ENCODE peak calls at places on chromosomes 4 and X, in nine cellular contexts. P is lower leg skin, Z is GM12878, I is cardiac fibroblast, J is AG09309, Y is NB4, E is foreskin fibroblast, V is uterus, R is A549. X is an unnamed sample.
A peak's percentile ranks its signal among the peaks of the same experiment; 100 is the strongest.

GRCh38 chr4:39729557-39729956 is 31.6 kb downstream of the UBE2K start:
- DNase-seq in P (no peak), Z (no peak), I (peak; percentile 50), J (no peak), Y (no peak), E (peak; percentile 52), V (no peak), R (no peak), X (peak; percentile 60)

GRCh38 chr4:118276551-118276950 is 76.3 kb downstream of the PRSS12 start:
- DNase-seq in P (no peak), Z (no peak), I (no peak), J (no peak), Y (no peak), E (no peak), V (no peak), R (no peak), X (no peak)

GRCh38 chrX:13094780-13095425 is 50.5 kb upstream of the FAM9C start:
- DNase-seq in P (no peak), Z (no peak), I (peak; percentile 66), J (no peak), Y (no peak), E (no peak), V (no peak), R (no peak), X (peak; percentile 31)

GRCh38 chr4:82898322-82899243 is 2.0 kb upstream of the THAP9 start:
- DNase-seq in P (no peak), Z (no peak), I (peak; percentile 93), J (peak; percentile 68), Y (peak; percentile 49), E (peak; percentile 81), V (no peak), R (peak; percentile 59), X (peak; percentile 91)

GRCh38 chrX:134180566-134180965 is 56.4 kb upstream of the CCDC160 start:
- DNase-seq in P (no peak), Z (no peak), I (no peak), J (no peak), Y (no peak), E (no peak), V (no peak), R (no peak), X (no peak)

GRCh38 chr4:153034681-153035080 is 98.6 kb downstream of the FHDC1 start:
- DNase-seq in P (no peak), Z (no peak), I (no peak), J (no peak), Y (no peak), E (no peak), V (no peak), R (no peak), X (no peak)

GRCh38 chrX:139889760-139890159 is 43.1 kb downstream of the ATP11C start:
- DNase-seq in P (no peak), Z (no peak), I (peak; percentile 29), J (no peak), Y (no peak), E (peak; percentile 26), V (no peak), R (no peak), X (peak; percentile 29)

GRCh38 chr4:110171981-110172380 is 26.4 kb downstream of the ELOVL6 start:
- DNase-seq in P (no peak), Z (no peak), I (no peak), J (no peak), Y (no peak), E (no peak), V (no peak), R (no peak), X (no peak)

GRCh38 chr4:153651961-153652784 is 31.9 kb upstream of the TLR2 start:
- DNase-seq in P (no peak), Z (no peak), I (no peak), J (no peak), Y (peak; percentile 72), E (peak; percentile 60), V (no peak), R (no peak), X (no peak)

GRCh38 chrX:915427-916234 is 285.0 kb downstream of the SHOX start:
- DNase-seq in P (no peak), Z (no peak), I (no peak), J (no peak), Y (no peak), E (no peak), V (no peak), R (no peak), X (no peak)

DNA sequence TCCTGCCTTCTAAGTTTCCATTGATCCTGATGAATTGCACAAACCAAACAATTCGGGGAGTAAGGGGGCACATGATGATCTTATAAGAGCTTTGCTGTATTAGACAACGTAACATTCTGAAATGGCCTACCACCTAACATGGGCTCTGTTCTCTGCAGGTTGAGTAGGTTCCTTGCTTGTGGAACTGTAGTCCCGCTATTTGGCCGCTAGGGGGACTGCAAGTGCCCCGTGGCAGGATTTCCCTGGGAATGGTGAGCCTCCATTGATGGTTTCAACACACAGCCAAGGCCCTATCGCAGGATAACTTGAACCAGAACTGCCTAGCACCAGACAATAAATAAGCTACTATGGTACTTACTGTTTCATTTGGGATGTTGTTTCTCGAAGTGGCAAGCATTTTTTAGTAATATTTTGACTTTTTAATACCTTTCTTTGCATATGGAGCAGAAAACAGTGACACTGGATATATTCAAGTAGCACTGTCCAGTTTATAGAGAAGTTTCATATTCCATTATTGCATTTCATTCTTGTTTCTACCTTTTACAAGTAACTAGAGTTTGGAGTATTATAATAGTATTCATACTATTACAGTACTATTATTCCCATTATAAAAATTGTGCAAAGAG is 11.9 kb downstream of the AR start:
- DNase-seq in P (peak; percentile 87), Z (no peak), I (peak; percentile 57), J (no peak), Y (peak; percentile 49), E (peak; percentile 55), V (no peak), R (peak; percentile 61), X (peak; percentile 60)
- TF ChIP-seq CTCF in P (no peak), Z (peak; percentile 69), I (peak; percentile 83), J (peak; percentile 90), Y (peak; percentile 70), E (peak; percentile 67), V (no peak), R (peak; percentile 35), X (peak; percentile 83)

DNA sequence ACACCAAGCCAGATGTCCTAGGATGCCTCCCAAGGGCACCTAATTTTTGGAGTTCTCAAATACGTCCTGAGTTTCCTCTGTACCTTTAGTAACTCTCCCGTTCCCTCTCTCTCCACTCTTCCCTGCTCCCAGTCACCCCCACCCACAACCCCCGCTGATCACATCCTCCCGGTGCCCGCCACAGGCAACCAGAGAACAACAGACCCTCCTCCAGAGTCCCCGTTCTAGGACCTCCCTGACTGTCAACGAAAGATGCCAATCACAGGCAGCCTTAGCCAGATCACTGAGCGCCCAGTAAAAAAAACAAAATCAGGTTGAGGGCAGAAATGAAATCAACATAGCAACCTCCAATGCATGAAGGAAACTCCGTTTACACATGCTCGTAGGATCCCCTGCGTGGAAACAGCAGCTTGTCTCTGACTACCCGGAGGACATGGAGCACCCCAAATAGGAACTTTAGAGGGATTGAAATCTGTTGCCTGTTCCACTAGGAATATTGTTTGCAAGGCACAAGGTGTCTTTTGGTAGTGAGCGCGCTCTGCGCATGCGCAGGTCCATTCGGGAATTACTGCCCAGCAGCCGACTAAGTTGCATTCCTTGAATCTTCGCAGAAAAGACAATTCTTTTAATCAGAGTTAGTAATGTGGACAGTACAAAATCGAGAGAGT is at the start of gene GABRB1:
- DNase-seq in P (no peak), Z (no peak), I (peak; percentile 53), J (no peak), Y (no peak), E (peak; percentile 81), V (peak; percentile 40), R (peak; percentile 1), X (peak; percentile 61)
- H3K4me3 ChIP-seq in P (peak within 1 kb of the TSS; percentile 7), Z (peak within 1 kb of the TSS; percentile 21), I (peak within 1 kb of the TSS; percentile 42), J (peak within 1 kb of the TSS; percentile 37), Y (no peak within 1 kb of the TSS), E (peak within 1 kb of the TSS; percentile 22), V (peak within 1 kb of the TSS; percentile 31), R (peak within 1 kb of the TSS; percentile 31), X (peak within 1 kb of the TSS; percentile 56)

GRCh38 chr4:165448700-165449099 is 69.9 kb downstream of the CPE start:
- DNase-seq in P (no peak), Z (no peak), I (no peak), J (no peak), Y (no peak), E (no peak), V (no peak), R (no peak), X (no peak)
- TF ChIP-seq CTCF in P (no peak), Z (no peak), I (no peak), J (no peak), Y (no peak), E (no peak), V (no peak), R (no peak), X (no peak)

GRCh38 chr4:2482192-2482591 is 13.3 kb downstream of the RNF4 start:
- DNase-seq in P (no peak), Z (no peak), I (no peak), J (no peak), Y (no peak), E (no peak), V (no peak), R (no peak), X (no peak)
- H3K4me3 ChIP-seq in P (no peak overlapping the region), Z (peak overlapping the region; percentile 48), I (no peak overlapping the region), J (no peak overlapping the region), Y (no peak overlapping the region), E (no peak overlapping the region), V (no peak overlapping the region), R (no peak overlapping the region), X (no peak overlapping the region)

GRCh38 chrX:111086521-111087127 is 9.4 kb upstream of the PAK3 start:
- DNase-seq in P (no peak), Z (no peak), I (no peak), J (no peak), Y (no peak), E (no peak), V (no peak), R (no peak), X (no peak)

GRCh38 chrX:111090458-111090857 is 5.5 kb upstream of the PAK3 start:
- DNase-seq in P (no peak), Z (no peak), I (no peak), J (no peak), Y (no peak), E (no peak), V (no peak), R (no peak), X (no peak)

GRCh38 chrX:111083101-111083500 is 12.9 kb upstream of the PAK3 start:
- DNase-seq in P (no peak), Z (no peak), I (no peak), J (no peak), Y (no peak), E (no peak), V (no peak), R (no peak), X (peak; percentile 16)

GRCh38 chrX:111088628-111089027 is 7.4 kb upstream of the PAK3 start:
- DNase-seq in P (no peak), Z (no peak), I (no peak), J (no peak), Y (no peak), E (no peak), V (no peak), R (no peak), X (no peak)
- TF ChIP-seq CTCF in P (no peak), Z (no peak), I (no peak), J (no peak), Y (no peak), E (no peak), V (no peak), R (no peak), X (no peak)

X was measured in fibroblast of pulmonary artery.